ENCODE peak calls at places on chromosomes 13 and 19, in seven cellular contexts. One of them, this sample, is unnamed. For H3K4me1, the result is how much of the 10 kb centered on the place peaks cover.

GRCh38 chr19:50695251-50696064 is 24.1 kb downstream of the SHANK1 start:
- DNase-seq in aorta: no peak
- DNase-seq in upper lobe of right lung: no peak
- DNase-seq in right atrium auricular region: no peak
- DNase-seq in ovary: peak
- DNase-seq in left ventricle myocardium inferior: no peak
- DNase-seq in IMR-90: no peak
- DNase-seq in this sample: no peak

GRCh38 chr13:98565726-98566577 is 11.0 kb downstream of the STK24 start:
- DNase-seq in left ventricle myocardium inferior: peak
- DNase-seq in IMR-90: no peak
- DNase-seq in ovary: peak
- DNase-seq in right atrium auricular region: no peak
- DNase-seq in upper lobe of right lung: peak
- DNase-seq in aorta: peak
- DNase-seq in this sample: no peak

GRCh38 chr13:113723400-113724015 is 35.5 kb upstream of the TMEM255B start:
- DNase-seq in ovary: no peak
- DNase-seq in right atrium auricular region: no peak
- DNase-seq in left ventricle myocardium inferior: no peak
- DNase-seq in IMR-90: no peak
- DNase-seq in upper lobe of right lung: no peak
- DNase-seq in aorta: peak
- DNase-seq in this sample: no peak

GRCh38 chr13:113179374-113180230 is 21.2 kb downstream of the PROZ start:
- DNase-seq in upper lobe of right lung: no peak
- DNase-seq in right atrium auricular region: no peak
- DNase-seq in aorta: no peak
- DNase-seq in ovary: no peak
- DNase-seq in IMR-90: peak
- DNase-seq in left ventricle myocardium inferior: no peak
- DNase-seq in this sample: no peak

GRCh38 chr13:30111810-30112209 is 195.5 kb downstream of the KATNAL1 start:
- DNase-seq in right atrium auricular region: no peak
- DNase-seq in IMR-90: no peak
- DNase-seq in ovary: no peak
- DNase-seq in aorta: no peak
- DNase-seq in upper lobe of right lung: no peak
- DNase-seq in left ventricle myocardium inferior: no peak
- DNase-seq in this sample: no peak

GRCh38 chr13:90867336-90867683 is 480.2 kb upstream of the MIR17HG start:
- DNase-seq in left ventricle myocardium inferior: peak
- DNase-seq in aorta: peak
- DNase-seq in ovary: peak
- DNase-seq in right atrium auricular region: peak
- DNase-seq in upper lobe of right lung: peak
- DNase-seq in IMR-90: peak
- DNase-seq in this sample: peak

GRCh38 chr13:40476175-40476958 is 190.1 kb downstream of the FOXO1 start:
- DNase-seq in aorta: no peak
- DNase-seq in IMR-90: no peak
- DNase-seq in upper lobe of right lung: no peak
- DNase-seq in right atrium auricular region: no peak
- DNase-seq in left ventricle myocardium inferior: no peak
- DNase-seq in ovary: no peak
- DNase-seq in this sample: no peak

GRCh38 chr13:82341116-82341515 is 1541.2 kb downstream of the SLITRK1 start:
- DNase-seq in IMR-90: no peak
- DNase-seq in upper lobe of right lung: no peak
- DNase-seq in ovary: no peak
- DNase-seq in right atrium auricular region: no peak
- DNase-seq in left ventricle myocardium inferior: no peak
- DNase-seq in aorta: no peak
- DNase-seq in this sample: no peak

GRCh38 chr19:18368504-18369222 is 17.3 kb upstream of the GDF15 start:
- DNase-seq in upper lobe of right lung: no peak
- DNase-seq in aorta: no peak
- DNase-seq in right atrium auricular region: no peak
- DNase-seq in IMR-90: no peak
- DNase-seq in ovary: no peak
- DNase-seq in left ventricle myocardium inferior: no peak
- DNase-seq in this sample: no peak

GRCh38 chr13:105466376-105466775 is 1069.1 kb downstream of the EFNB2 start:
- DNase-seq in ovary: no peak
- DNase-seq in right atrium auricular region: no peak
- DNase-seq in aorta: no peak
- DNase-seq in upper lobe of right lung: no peak
- DNase-seq in left ventricle myocardium inferior: no peak
- DNase-seq in IMR-90: no peak
- DNase-seq in this sample: no peak

GRCh38 chr13:65336106-65336603 is 1894.0 kb downstream of the PCDH9 start:
- DNase-seq in ovary: peak
- DNase-seq in IMR-90: no peak
- DNase-seq in left ventricle myocardium inferior: no peak
- DNase-seq in upper lobe of right lung: no peak
- DNase-seq in right atrium auricular region: no peak
- DNase-seq in aorta: peak
- DNase-seq in this sample: no peak

GRCh38 chr13:67328895-67329294 is 98.8 kb upstream of the PCDH9 start:
- DNase-seq in upper lobe of right lung: no peak
- DNase-seq in left ventricle myocardium inferior: no peak
- DNase-seq in right atrium auricular region: no peak
- DNase-seq in aorta: no peak
- DNase-seq in IMR-90: no peak
- DNase-seq in ovary: no peak
- DNase-seq in this sample: no peak
- H3K27ac ChIP-seq in upper lobe of right lung: no peak
- H3K27ac ChIP-seq in left ventricle myocardium inferior: no peak
- H3K27ac ChIP-seq in right atrium auricular region: no peak
- H3K27ac ChIP-seq in aorta: no peak
- H3K27ac ChIP-seq in IMR-90: no peak
- H3K27ac ChIP-seq in ovary: no peak
- H3K27ac ChIP-seq in this sample: no peak

DNA sequence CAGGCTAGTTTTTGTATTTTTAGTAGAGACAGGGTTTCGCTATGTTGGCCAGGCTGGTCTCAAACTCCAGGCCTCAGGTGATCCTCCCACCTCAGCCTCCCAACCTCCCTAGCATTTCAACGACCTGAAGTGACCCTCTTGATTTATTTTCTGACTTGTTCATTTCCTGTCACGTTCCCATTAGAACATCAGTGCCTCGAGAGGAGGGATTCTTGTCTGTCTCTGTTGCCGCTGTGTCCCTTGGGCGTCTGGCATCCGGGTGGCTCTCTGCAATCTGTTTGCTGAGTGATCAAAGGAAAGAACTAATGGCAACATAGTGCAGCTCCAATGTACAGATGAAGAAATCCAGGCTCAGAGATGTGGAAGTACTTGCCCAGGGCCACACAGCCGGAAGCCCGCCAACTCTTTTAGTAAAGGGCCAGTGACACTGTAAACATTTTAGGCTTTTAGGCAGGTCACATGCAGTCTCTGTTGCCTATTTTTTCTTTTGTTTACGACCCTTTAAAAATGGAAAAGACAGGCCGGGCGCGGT is 47.5 kb downstream of the NFIC start:
- DNase-seq in right atrium auricular region: no peak
- DNase-seq in IMR-90: no peak
- DNase-seq in ovary: no peak
- DNase-seq in upper lobe of right lung: no peak
- DNase-seq in aorta: no peak
- DNase-seq in left ventricle myocardium inferior: no peak
- DNase-seq in this sample: no peak
- H3K4me1 ChIP-seq in right atrium auricular region: under half
- H3K4me1 ChIP-seq in IMR-90: under half
- H3K4me1 ChIP-seq in ovary: under half
- H3K4me1 ChIP-seq in upper lobe of right lung: under half
- H3K4me1 ChIP-seq in aorta: under half
- H3K4me1 ChIP-seq in left ventricle myocardium inferior: under half
- H3K4me1 ChIP-seq in this sample: under half

GRCh38 chr13:97220151-97220900 is 1.8 kb upstream of the MBNL2 start:
- DNase-seq in aorta: no peak
- DNase-seq in right atrium auricular region: no peak
- DNase-seq in upper lobe of right lung: no peak
- DNase-seq in ovary: no peak
- DNase-seq in left ventricle myocardium inferior: no peak
- DNase-seq in IMR-90: no peak
- DNase-seq in this sample: peak

GRCh38 chr13:97221989-97222700 is at the start of gene MBNL2:
- DNase-seq in IMR-90: peak
- DNase-seq in right atrium auricular region: peak
- DNase-seq in left ventricle myocardium inferior: peak
- DNase-seq in aorta: peak
- DNase-seq in ovary: peak
- DNase-seq in upper lobe of right lung: peak
- DNase-seq in this sample: peak

GRCh38 chr13:97219226-97219625 is 2.9 kb upstream of the MBNL2 start:
- DNase-seq in ovary: no peak
- DNase-seq in left ventricle myocardium inferior: no peak
- DNase-seq in aorta: no peak
- DNase-seq in IMR-90: no peak
- DNase-seq in upper lobe of right lung: no peak
- DNase-seq in right atrium auricular region: no peak
- DNase-seq in this sample: no peak

GRCh38 chr13:97221491-97221890 is 642 bp upstream of the MBNL2 start:
- DNase-seq in upper lobe of right lung: no peak
- DNase-seq in left ventricle myocardium inferior: no peak
- DNase-seq in right atrium auricular region: no peak
- DNase-seq in IMR-90: no peak
- DNase-seq in aorta: no peak
- DNase-seq in ovary: no peak
- DNase-seq in this sample: no peak

GRCh38 chr13:97221046-97221445 is 1.1 kb upstream of the MBNL2 start:
- DNase-seq in left ventricle myocardium inferior: no peak
- DNase-seq in upper lobe of right lung: no peak
- DNase-seq in right atrium auricular region: no peak
- DNase-seq in ovary: no peak
- DNase-seq in IMR-90: no peak
- DNase-seq in aorta: no peak
- DNase-seq in this sample: no peak
- H3K27ac ChIP-seq in left ventricle myocardium inferior: peak
- H3K27ac ChIP-seq in upper lobe of right lung: no peak
- H3K27ac ChIP-seq in right atrium auricular region: no peak
- H3K27ac ChIP-seq in ovary: no peak
- H3K27ac ChIP-seq in IMR-90: no peak
- H3K27ac ChIP-seq in aorta: no peak
- H3K27ac ChIP-seq in this sample: peak

DNA sequence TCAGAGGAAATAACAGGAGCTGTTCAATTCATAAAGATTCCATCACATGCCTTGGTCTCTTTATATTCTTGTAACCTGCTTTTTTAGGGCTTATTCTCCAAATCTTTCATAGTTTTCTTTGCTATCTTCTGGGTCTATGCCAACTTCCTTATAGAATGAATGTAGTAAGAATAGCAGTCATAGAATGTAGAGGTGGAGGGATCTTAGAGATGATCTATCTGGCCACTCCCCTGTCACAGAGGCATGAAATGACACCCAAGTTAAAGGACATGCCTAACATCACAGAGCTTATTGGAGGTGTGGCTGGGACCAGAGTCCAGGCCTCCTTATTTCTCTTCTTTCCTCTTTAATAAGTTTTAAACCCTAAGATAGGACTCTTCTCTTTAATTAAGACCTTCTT is 13.2 kb downstream of the LCP1 start:
- DNase-seq in right atrium auricular region: no peak
- DNase-seq in aorta: no peak
- DNase-seq in ovary: no peak
- DNase-seq in IMR-90: no peak
- DNase-seq in left ventricle myocardium inferior: no peak
- DNase-seq in upper lobe of right lung: no peak
- DNase-seq in this sample: peak
- H3K4me1 ChIP-seq in right atrium auricular region: under half
- H3K4me1 ChIP-seq in aorta: under half
- H3K4me1 ChIP-seq in ovary: under half
- H3K4me1 ChIP-seq in IMR-90: under half
- H3K4me1 ChIP-seq in left ventricle myocardium inferior: under half
- H3K4me1 ChIP-seq in upper lobe of right lung: under half
- H3K4me1 ChIP-seq in this sample: under half